ENCODE peak calls at places on chromosomes 3 and 15, in eight cellular contexts. M is Calu3, C is heart left ventricle, Z is HFFc6, X is psoas muscle, B is endodermal cell, H is OCI-LY7, P is cardiac fibroblast. E is an unnamed sample.

GRCh38 chr15:62391565-62392262 is 226.6 kb upstream of the C2CD4B start:
- DNase-seq in C (peak), X (peak), B (peak), Z (peak), M (peak), H (peak), P (peak), E (peak)

GRCh38 chr3:100913870-100914654 is 79.2 kb downstream of the ABI3BP start:
- DNase-seq in C (no peak), Z (no peak), X (no peak), P (peak), B (no peak), H (no peak), M (no peak), E (no peak)

GRCh38 chr3:179247289-179248020 is 3.5 kb downstream of the KCNMB3 start:
- DNase-seq in P (peak), X (no peak), B (no peak), H (no peak), M (no peak), Z (no peak), C (no peak), E (no peak)

GRCh38 chr3:45110185-45110833 is 35.9 kb downstream of the CDCP1 start:
- DNase-seq in M (no peak), C (no peak), B (no peak), H (no peak), X (no peak), Z (no peak), P (no peak), E (no peak)

GRCh38 chr3:100396967-100397366 is 3.9 kb downstream of the TOMM70 start:
- DNase-seq in X (no peak), Z (no peak), P (no peak), C (no peak), M (no peak), H (no peak), B (no peak), E (no peak)

GRCh38 chr3:44132061-44132460 is 109.6 kb upstream of the TOPAZ1 start:
- DNase-seq in P (peak), Z (no peak), X (no peak), M (no peak), C (no peak), B (no peak), H (no peak), E (no peak)

GRCh38 chr3:6125520-6125919 is 735.4 kb upstream of the GRM7 start:
- DNase-seq in C (no peak), Z (no peak), B (peak), M (no peak), P (no peak), X (no peak), H (no peak), E (no peak)

GRCh38 chr15:85618956-85619491 is 175.7 kb downstream of the KLHL25 start:
- DNase-seq in P (peak), H (no peak), C (peak), X (peak), M (peak), Z (peak), B (peak), E (no peak)

GRCh38 chr3:119637679-119638525 is 22.5 kb downstream of the POPDC2 start:
- DNase-seq in M (no peak), Z (peak), C (no peak), H (no peak), B (no peak), X (no peak), P (peak), E (no peak)

GRCh38 chr15:68403161-68403941 is 28.6 kb downstream of the ITGA11 start:
- DNase-seq in M (no peak), B (no peak), P (no peak), Z (no peak), C (no peak), X (no peak), H (no peak), E (no peak)

GRCh38 chr15:54273928-54274327 is 295.7 kb downstream of the UNC13C start:
- DNase-seq in C (no peak), P (no peak), H (peak), B (peak), M (peak), Z (no peak), X (no peak), E (no peak)

GRCh38 chr3:157104521-157104920 is 55.4 kb downstream of the CCNL1 start:
- DNase-seq in B (no peak), H (no peak), X (no peak), M (no peak), P (peak), Z (peak), C (no peak), E (no peak)

GRCh38 chr3:100169186-100169585 is 54.9 kb upstream of the FILIP1L start:
- DNase-seq in P (no peak), H (no peak), M (no peak), B (no peak), X (no peak), C (peak), Z (no peak), E (no peak)

GRCh38 chr3:58728723-58729122 is 62.1 kb upstream of the FAM3D start:
- DNase-seq in C (no peak), H (no peak), B (no peak), P (no peak), Z (no peak), X (no peak), M (no peak), E (no peak)

GRCh38 chr15:89472785-89473256 is 23.6 kb downstream of the RHCG start:
- DNase-seq in Z (peak), M (peak), H (peak), C (no peak), X (no peak), P (peak), B (peak), E (no peak)

GRCh38 chr15:39455502-39455991 is 125.3 kb upstream of the THBS1 start:
- DNase-seq in B (no peak), C (no peak), M (no peak), H (no peak), P (peak), X (no peak), Z (peak), E (no peak)

GRCh38 chr15:39746176-39746575 is 36.5 kb downstream of the FSIP1 start:
- DNase-seq in P (peak), C (no peak), B (no peak), X (no peak), M (no peak), Z (no peak), H (no peak), E (no peak)

GRCh38 chr15:67043939-67044771 is 21.2 kb upstream of the SMAD3 start:
- DNase-seq in H (no peak), X (no peak), M (no peak), C (no peak), Z (peak), B (peak), P (peak), E (no peak)

GRCh38 chr15:68639926-68640600 is 61.3 kb downstream of the CORO2B start:
- DNase-seq in C (no peak), P (peak), M (no peak), X (no peak), B (peak), Z (peak), H (no peak), E (no peak)

GRCh38 chr3:31892500-31892899 is 88.6 kb downstream of the OSBPL10 start:
- DNase-seq in X (no peak), M (no peak), H (no peak), P (no peak), B (peak), Z (no peak), C (no peak), E (no peak)

DNA sequence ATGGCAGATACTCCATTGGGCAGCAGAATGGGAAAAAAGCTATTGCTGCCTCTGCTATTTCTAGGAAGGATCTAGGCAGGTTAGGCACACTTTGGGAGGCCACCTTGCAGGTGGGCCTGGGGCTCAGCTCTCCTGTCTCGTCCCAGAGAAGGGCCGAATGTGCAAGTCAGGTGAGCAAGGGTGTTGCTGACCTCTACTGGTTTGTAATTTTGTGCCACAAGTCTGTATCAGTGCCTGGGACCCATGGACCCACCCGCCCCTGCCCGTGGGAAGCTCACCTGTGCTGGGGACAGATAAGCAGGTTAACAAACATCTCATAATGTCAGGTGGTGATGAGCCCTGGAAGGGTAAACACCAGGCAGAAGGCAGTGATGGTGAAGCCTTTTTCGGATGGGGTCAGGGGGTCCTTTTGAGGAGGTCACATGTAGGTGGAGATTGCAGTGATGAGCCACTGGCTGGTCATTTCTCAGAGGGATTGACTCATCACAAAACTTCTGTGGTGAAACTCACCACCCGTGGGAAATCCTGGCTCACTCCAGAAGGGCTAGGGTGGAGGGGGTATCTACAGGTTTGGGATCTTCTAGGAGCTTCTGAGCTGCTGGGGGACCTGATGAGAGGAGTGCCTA is 161.3 kb downstream of the KLF13 start:
- DNase-seq in M (no peak), C (no peak), X (no peak), P (peak), Z (peak), H (peak), B (peak), E (no peak)
- TF ChIP-seq CTCF in M (no peak), C (no peak), X (no peak), P (peak), Z (no peak), H (peak), B (peak), E (no peak)

GRCh38 chr3:153087595-153088566 is 74.1 kb upstream of the RAP2B start:
- DNase-seq in Z (peak), X (no peak), P (peak), B (no peak), H (no peak), C (no peak), M (no peak), E (no peak)

GRCh38 chr3:153089620-153090019 is 72.4 kb upstream of the RAP2B start:
- DNase-seq in M (no peak), Z (no peak), B (no peak), C (no peak), H (no peak), X (no peak), P (no peak), E (no peak)

GRCh38 chr3:153094386-153094785 is 67.6 kb upstream of the RAP2B start:
- DNase-seq in C (no peak), M (no peak), B (no peak), H (no peak), P (no peak), Z (no peak), X (no peak), E (no peak)

GRCh38 chr3:153093629-153094028 is 68.4 kb upstream of the RAP2B start:
- DNase-seq in C (no peak), H (no peak), P (no peak), M (no peak), B (no peak), Z (no peak), X (no peak), E (no peak)

GRCh38 chr3:153090973-153091372 is 71.1 kb upstream of the RAP2B start:
- DNase-seq in X (no peak), H (no peak), Z (no peak), C (no peak), B (no peak), M (no peak), P (no peak), E (no peak)
- TF ChIP-seq CTCF in X (no peak), H (no peak), Z (no peak), C (no peak), B (peak), M (no peak), P (no peak), E (no peak)

GRCh38 chr3:181379278-181379677 is 332.4 kb upstream of the SOX2 start:
- DNase-seq in B (no peak), M (no peak), P (no peak), H (no peak), X (no peak), C (no peak), Z (no peak), E (no peak)
- TF ChIP-seq CTCF in B (no peak), M (no peak), P (no peak), H (no peak), X (no peak), C (no peak), Z (no peak), E (no peak)

GRCh38 chr3:140552898-140553297 is 125.0 kb upstream of the TRIM42 start:
- DNase-seq in P (peak), B (no peak), C (no peak), H (no peak), Z (no peak), X (no peak), M (no peak), E (no peak)
- TF ChIP-seq CTCF in P (no peak), B (no peak), C (no peak), H (no peak), Z (no peak), X (no peak), M (no peak), E (no peak)

GRCh38 chr3:197256836-197257444 is 41.5 kb downstream of the DLG1 start:
- DNase-seq in M (peak), B (no peak), H (peak), C (no peak), X (no peak), P (peak), Z (peak), E (no peak)

GRCh38 chr3:197256104-197256503 is 42.3 kb downstream of the DLG1 start:
- DNase-seq in P (no peak), M (no peak), B (no peak), Z (no peak), H (no peak), X (no peak), C (no peak), E (no peak)

GRCh38 chr3:197258168-197258755 is 40.1 kb downstream of the DLG1 start:
- DNase-seq in M (no peak), X (no peak), C (no peak), H (no peak), Z (no peak), B (no peak), P (no peak), E (no peak)

GRCh38 chr3:197259096-197259495 is 39.3 kb downstream of the DLG1 start:
- DNase-seq in Z (no peak), X (no peak), M (no peak), B (no peak), P (no peak), H (no peak), C (no peak), E (no peak)

GRCh38 chr3:197257711-197258110 is 40.7 kb downstream of the DLG1 start:
- DNase-seq in H (no peak), P (no peak), Z (no peak), B (no peak), C (no peak), X (no peak), M (no peak), E (no peak)
- TF ChIP-seq CTCF in H (no peak), P (no peak), Z (no peak), B (no peak), C (no peak), X (no peak), M (no peak), E (no peak)

GRCh38 chr3:49841126-49841525 is 15.2 kb downstream of the TRAIP start:
- DNase-seq in X (no peak), M (peak), C (peak), B (peak), Z (peak), H (peak), P (peak), E (no peak)
- TF ChIP-seq CTCF in X (peak), M (no peak), C (no peak), B (peak), Z (peak), H (peak), P (peak), E (peak)